ENCODE peak calls at places on chromosomes 13 and 19, in seven cellular contexts. One of them, this sample, is unnamed.

GRCh38 chr13:39765801-39766463 is 110.5 kb downstream of the COG6 start:
- DNase-seq in GM04504: no peak
- DNase-seq in uterus: peak
- DNase-seq in MCF 10A: peak
- DNase-seq in mucosa of descending colon: peak
- DNase-seq in activated CD4-positive, alpha-beta T cell treated with anti-CD3 and anti-CD28 coated beads for 48 hours: peak
- DNase-seq in NCI-H345: peak
- DNase-seq in this sample: peak

GRCh38 chr13:94239135-94239534 is 240.3 kb downstream of the DCT start:
- DNase-seq in activated CD4-positive, alpha-beta T cell treated with anti-CD3 and anti-CD28 coated beads for 48 hours: peak
- DNase-seq in GM04504: no peak
- DNase-seq in NCI-H345: no peak
- DNase-seq in mucosa of descending colon: no peak
- DNase-seq in uterus: no peak
- DNase-seq in MCF 10A: no peak
- DNase-seq in this sample: no peak

GRCh38 chr19:5655412-5655811 is 24.9 kb downstream of the MICOS13 start:
- DNase-seq in NCI-H345: no peak
- DNase-seq in activated CD4-positive, alpha-beta T cell treated with anti-CD3 and anti-CD28 coated beads for 48 hours: no peak
- DNase-seq in MCF 10A: no peak
- DNase-seq in mucosa of descending colon: no peak
- DNase-seq in uterus: no peak
- DNase-seq in GM04504: no peak
- DNase-seq in this sample: no peak

GRCh38 chr13:28590450-28590849 is 68.5 kb upstream of the POMP start:
- DNase-seq in uterus: no peak
- DNase-seq in activated CD4-positive, alpha-beta T cell treated with anti-CD3 and anti-CD28 coated beads for 48 hours: no peak
- DNase-seq in GM04504: no peak
- DNase-seq in mucosa of descending colon: no peak
- DNase-seq in MCF 10A: peak
- DNase-seq in NCI-H345: no peak
- DNase-seq in this sample: no peak

GRCh38 chr13:47211106-47211505 is 314.3 kb upstream of the HTR2A start:
- DNase-seq in uterus: no peak
- DNase-seq in mucosa of descending colon: no peak
- DNase-seq in MCF 10A: peak
- DNase-seq in NCI-H345: no peak
- DNase-seq in activated CD4-positive, alpha-beta T cell treated with anti-CD3 and anti-CD28 coated beads for 48 hours: no peak
- DNase-seq in GM04504: no peak
- DNase-seq in this sample: no peak

GRCh38 chr13:24271611-24272451 is 37.5 kb upstream of the C1QTNF9 start:
- DNase-seq in MCF 10A: peak
- DNase-seq in mucosa of descending colon: peak
- DNase-seq in uterus: peak
- DNase-seq in GM04504: peak
- DNase-seq in NCI-H345: no peak
- DNase-seq in activated CD4-positive, alpha-beta T cell treated with anti-CD3 and anti-CD28 coated beads for 48 hours: peak
- DNase-seq in this sample: peak

GRCh38 chr13:113220877-113221276 is 11.5 kb downstream of the CUL4A start:
- DNase-seq in mucosa of descending colon: no peak
- DNase-seq in MCF 10A: no peak
- DNase-seq in GM04504: no peak
- DNase-seq in uterus: no peak
- DNase-seq in activated CD4-positive, alpha-beta T cell treated with anti-CD3 and anti-CD28 coated beads for 48 hours: peak
- DNase-seq in NCI-H345: no peak
- DNase-seq in this sample: no peak

GRCh38 chr13:49533011-49533410 is 37.3 kb downstream of the PHF11 start:
- DNase-seq in GM04504: no peak
- DNase-seq in NCI-H345: no peak
- DNase-seq in MCF 10A: no peak
- DNase-seq in uterus: no peak
- DNase-seq in activated CD4-positive, alpha-beta T cell treated with anti-CD3 and anti-CD28 coated beads for 48 hours: no peak
- DNase-seq in mucosa of descending colon: no peak
- DNase-seq in this sample: no peak

GRCh38 chr13:64633948-64634347 is 2596.2 kb downstream of the PCDH9 start:
- DNase-seq in uterus: no peak
- DNase-seq in NCI-H345: no peak
- DNase-seq in MCF 10A: no peak
- DNase-seq in activated CD4-positive, alpha-beta T cell treated with anti-CD3 and anti-CD28 coated beads for 48 hours: no peak
- DNase-seq in GM04504: no peak
- DNase-seq in mucosa of descending colon: no peak
- DNase-seq in this sample: peak

This sample was measured in foreskin keratinocyte.